ENCODE peak calls at places on chromosomes 2 and 18, in six cellular contexts. M is GM12892, L is endothelial cell of umbilical vein, Y is uterus, W is right lobe of liver, T is erythroblast. B is an unnamed sample.

GRCh38 chr2:176078440-176079284 is 5.1 kb downstream of the EVX2 start:
- DNase-seq in M (no peak), L (no peak), Y (no peak), W (no peak), T (peak; percentile 24), B (no peak)

GRCh38 chr2:25068193-25068592 is 26.3 kb downstream of the EFR3B start:
- DNase-seq in M (no peak), L (no peak), Y (no peak), W (no peak), T (no peak), B (no peak)

GRCh38 chr18:8423051-8423558 is 186.1 kb upstream of the RAB12 start:
- DNase-seq in M (no peak), L (peak; percentile 6), Y (no peak), W (no peak), T (no peak), B (no peak)

GRCh38 chr2:172354347-172354746 is 73.0 kb upstream of the ITGA6 start:
- DNase-seq in M (no peak), L (no peak), Y (no peak), W (no peak), T (no peak), B (no peak)

GRCh38 chr2:141911485-141912066 is 219.2 kb downstream of the LRP1B start:
- DNase-seq in M (no peak), L (peak; percentile 40), Y (no peak), W (no peak), T (peak; percentile 51), B (no peak)

GRCh38 chr2:105397959-105398521 is 811 bp downstream of the FHL2 start:
- DNase-seq in M (no peak), L (peak; percentile 33), Y (no peak), W (no peak), T (peak; percentile 53), B (no peak)

GRCh38 chr2:158644139-158644538 is 151.0 kb upstream of the DAPL1 start:
- DNase-seq in M (no peak), L (no peak), Y (no peak), W (no peak), T (no peak), B (no peak)

GRCh38 chr2:48819206-48819605 is 63.7 kb upstream of the LHCGR start:
- DNase-seq in M (no peak), L (no peak), Y (no peak), W (no peak), T (no peak), B (no peak)

GRCh38 chr2:190837417-190837816 is 43.2 kb upstream of the GLS start:
- DNase-seq in M (no peak), L (no peak), Y (no peak), W (no peak), T (no peak), B (no peak)

GRCh38 chr2:40096360-40096759 is 317.3 kb upstream of the THUMPD2 start:
- DNase-seq in M (no peak), L (peak; percentile 49), Y (no peak), W (no peak), T (no peak), B (no peak)

GRCh38 chr2:235573331-235574221 is 79.7 kb downstream of the AGAP1 start:
- DNase-seq in M (no peak), L (peak; percentile 19), Y (no peak), W (peak; percentile 26), T (no peak), B (no peak)

GRCh38 chr18:62881509-62882016 is 166.2 kb downstream of the PHLPP1 start:
- DNase-seq in M (no peak), L (peak; percentile 77), Y (no peak), W (no peak), T (peak; percentile 52), B (peak; percentile 33)

GRCh38 chr18:59885579-59886163 is 14.1 kb upstream of the PMAIP1 start:
- DNase-seq in M (no peak), L (peak; percentile 72), Y (no peak), W (no peak), T (no peak), B (no peak)

GRCh38 chr2:237581751-237582746 is 8.5 kb downstream of the RAB17 start:
- DNase-seq in M (no peak), L (peak; percentile 79), Y (peak; percentile 81), W (peak; percentile 93), T (peak; percentile 9), B (peak; percentile 76)

GRCh38 chr2:206981739-206982336 is 42.5 kb downstream of the CPO start:
- DNase-seq in M (no peak), L (peak; percentile 79), Y (peak; percentile 70), W (peak; percentile 70), T (peak; percentile 39), B (peak; percentile 29)
- TF ChIP-seq POLR2A in M (no peak), L (no peak), Y (no peak), W (no peak), T (no peak), B (no peak)

DNA sequence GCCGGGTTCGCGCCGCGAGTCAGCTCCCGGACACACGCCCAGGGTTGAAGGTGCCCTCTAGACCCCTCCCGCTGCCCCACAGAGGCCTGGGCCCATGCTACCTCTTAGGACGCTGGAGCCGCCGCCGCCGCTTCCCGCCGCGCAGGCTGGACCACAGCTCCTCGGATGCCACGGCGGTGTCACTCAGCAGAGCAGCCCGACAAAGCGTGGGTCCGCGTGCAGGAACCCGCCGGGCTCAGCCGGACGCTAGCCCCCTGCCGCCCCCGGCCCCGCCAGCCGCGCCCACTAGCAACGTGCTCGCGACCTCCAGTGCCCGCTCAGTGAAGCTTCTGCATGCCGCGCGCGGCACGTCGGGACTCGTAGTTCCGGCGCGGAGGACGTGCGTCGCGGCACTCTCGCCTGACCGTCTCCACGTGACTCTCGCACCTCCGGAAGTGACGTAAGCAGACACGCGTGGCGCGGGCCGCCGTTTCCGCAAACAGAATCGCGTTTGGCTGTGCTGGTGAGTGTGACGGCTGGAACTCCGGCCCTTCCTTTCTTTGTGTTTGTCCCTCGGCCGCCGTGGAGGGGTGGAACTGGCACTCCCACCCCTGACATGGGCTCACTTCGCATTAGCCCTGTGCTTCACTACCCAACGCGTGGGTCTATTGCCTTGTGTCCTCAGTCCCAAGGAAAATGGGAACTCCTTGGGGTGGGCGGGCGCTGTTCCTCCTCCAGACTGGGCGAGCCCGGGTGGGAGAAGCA is at the start of the genes FAM210A and RNMT:
- DNase-seq in M (peak; percentile 70), L (peak; percentile 97), Y (peak; percentile 93), W (peak; percentile 98), T (peak; percentile 99), B (peak; percentile 94)
- TF ChIP-seq POLR2A in M (peak; percentile 79), L (peak; percentile 79), Y (peak; percentile 77), W (peak; percentile 72), T (peak; percentile 89), B (peak; percentile 83)

GRCh38 chr2:65429799-65430514 is 2.4 kb downstream of the SPRED2 start:
- DNase-seq in M (no peak), L (no peak), Y (peak; percentile 18), W (no peak), T (no peak), B (no peak)

GRCh38 chr2:65434592-65435241 is 2.3 kb upstream of the SPRED2 start:
- DNase-seq in M (no peak), L (no peak), Y (no peak), W (no peak), T (no peak), B (no peak)

GRCh38 chr2:65430515-65431416 is 1.6 kb downstream of the SPRED2 start:
- DNase-seq in M (no peak), L (peak; percentile 23), Y (peak; percentile 50), W (peak; percentile 74), T (peak; percentile 75), B (peak; percentile 12)

GRCh38 chr2:65431417-65432226 is 777 bp downstream of the SPRED2 start:
- DNase-seq in M (no peak), L (peak; percentile 25), Y (peak; percentile 40), W (peak; percentile 70), T (peak; percentile 75), B (no peak)

DNA sequence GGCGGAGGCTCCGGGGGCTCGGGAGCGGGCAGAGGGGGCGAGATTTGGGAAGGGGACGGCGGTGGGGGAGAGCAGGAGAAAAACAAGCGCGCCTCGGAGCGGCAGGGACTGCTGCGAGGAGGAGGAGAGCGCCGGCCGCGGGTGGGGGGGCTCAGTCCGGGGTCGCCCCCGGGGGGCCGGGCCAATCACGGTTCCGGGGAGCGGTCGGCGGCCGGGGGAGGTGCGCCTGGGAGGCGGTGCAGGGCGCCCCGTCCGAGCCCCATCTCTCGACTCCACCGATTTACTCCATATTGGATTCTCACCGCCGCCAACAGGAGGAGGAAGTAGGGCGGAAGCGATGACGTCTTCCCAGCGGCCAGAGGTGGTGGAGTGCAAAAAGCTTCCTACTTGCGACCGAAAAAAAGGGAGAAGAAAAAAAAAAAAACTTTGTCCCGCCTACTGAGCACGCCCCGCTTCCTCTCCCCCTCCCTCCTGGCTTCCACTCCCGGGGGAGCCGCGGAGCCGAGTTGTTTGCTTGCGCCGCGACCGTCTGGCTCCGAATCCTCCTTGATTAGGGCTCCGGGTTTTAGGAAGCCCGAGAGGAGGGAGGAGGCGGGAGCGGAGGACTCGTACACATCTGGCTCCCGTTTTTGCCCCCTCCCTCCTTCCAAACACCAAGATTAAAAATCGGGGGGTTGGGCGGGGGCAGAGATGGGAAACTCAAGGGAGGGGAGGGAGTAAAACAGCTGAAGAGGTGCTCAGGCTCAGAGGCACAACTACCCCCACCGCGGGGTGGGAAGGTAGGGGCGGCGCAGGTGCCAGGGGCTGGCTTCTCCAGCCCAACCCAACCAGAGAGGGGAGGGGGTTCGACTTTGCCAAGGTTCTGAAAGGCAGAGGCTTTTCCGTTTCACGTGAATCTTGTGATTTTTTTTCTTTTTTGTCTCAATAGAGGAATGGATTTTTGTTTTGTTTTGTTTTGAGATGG is at the start of gene SPRED2:
- DNase-seq in M (peak; percentile 43), L (peak; percentile 90), Y (peak; percentile 93), W (peak; percentile 96), T (peak; percentile 95), B (peak; percentile 89)
- TF ChIP-seq POLR2A in M (peak; percentile 69), L (peak; percentile 53), Y (peak; percentile 77), W (peak; percentile 86), T (peak; percentile 67), B (peak; percentile 81)

GRCh38 chr2:74507926-74508520 is 528 bp upstream of the PCGF1 start:
- DNase-seq in M (no peak), L (peak; percentile 21), Y (no peak), W (no peak), T (peak; percentile 70), B (no peak)

GRCh38 chr2:74505448-74506246 is 1.8 kb downstream of the PCGF1 start:
- DNase-seq in M (no peak), L (no peak), Y (no peak), W (no peak), T (no peak), B (no peak)

GRCh38 chr2:74504591-74504990 is 2.9 kb downstream of the PCGF1 start:
- DNase-seq in M (no peak), L (no peak), Y (no peak), W (no peak), T (no peak), B (no peak)

GRCh38 chr2:74510272-74510671 is 2.8 kb upstream of the PCGF1 start:
- DNase-seq in M (no peak), L (no peak), Y (no peak), W (no peak), T (no peak), B (no peak)

DNA sequence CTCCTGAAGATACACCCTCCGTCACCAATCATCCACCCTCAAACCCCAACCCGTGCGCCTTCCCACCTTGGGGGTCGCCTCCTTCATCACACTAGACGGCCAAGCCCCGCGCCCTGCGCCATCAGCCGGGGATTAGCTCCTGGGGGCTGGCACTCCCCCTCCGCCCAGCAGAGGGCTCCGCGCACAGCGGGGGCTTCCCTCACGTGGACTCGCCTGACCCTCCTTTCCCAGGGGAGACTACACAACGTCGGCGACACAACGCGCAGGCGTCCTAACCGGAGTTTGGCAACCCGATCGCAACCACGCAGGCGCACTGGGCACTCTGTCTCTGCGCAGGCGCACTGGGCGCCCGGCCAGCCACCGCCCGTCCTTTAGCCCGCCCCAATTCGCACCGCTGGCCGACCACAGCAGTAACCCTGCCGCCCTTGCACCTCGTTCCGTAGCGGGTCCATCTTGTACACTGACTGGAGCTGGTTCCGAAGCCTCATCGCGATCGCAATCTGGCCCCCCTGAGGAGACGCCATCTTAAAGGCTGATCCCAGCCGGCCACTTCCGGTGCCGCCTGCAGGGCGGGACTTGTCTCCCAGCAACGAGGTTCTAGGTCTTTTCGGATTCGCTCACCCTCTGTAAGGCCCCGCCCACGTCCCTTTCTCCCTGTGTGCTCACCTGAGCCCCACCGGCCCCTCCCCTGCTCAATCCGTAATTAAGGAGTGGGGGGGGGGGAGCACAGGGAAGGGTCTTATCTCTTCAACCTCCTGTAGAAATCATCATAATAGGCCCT is at the start of gene PCGF1:
- DNase-seq in M (peak; percentile 93), L (peak; percentile 98), Y (peak; percentile 99), W (peak; percentile 99), T (peak; percentile 98), B (peak; percentile 99)
- TF ChIP-seq POLR2A in M (peak; percentile 87), L (peak; percentile 75), Y (peak; percentile 60), W (peak; percentile 45), T (peak; percentile 84), B (no peak)